ENCODE peak calls at places on chromosome 21, in four cellular contexts. D is ovary, F is stomach, I is colonic mucosa. E is an unnamed sample.

GRCh38 chr21:34941162-34941561 is 107.9 kb downstream of the RUNX1 start:
- DNase-seq in F (no peak), D (no peak), I (no peak), E (no peak)

GRCh38 chr21:32463367-32463766 is 50.9 kb downstream of the EVA1C start:
- DNase-seq in F (no peak), I (no peak), D (no peak), E (no peak)

GRCh38 chr21:21464691-21465090 is 466.5 kb downstream of the NCAM2 start:
- DNase-seq in I (no peak), F (no peak), D (no peak), E (no peak)

GRCh38 chr21:26487981-26488480 is 85.1 kb downstream of the CYYR1 start:
- DNase-seq in I (no peak), F (no peak), D (no peak), E (no peak)

GRCh38 chr21:34613679-34614442 is 1.1 kb downstream of the RCAN1 start:
- DNase-seq in I (no peak), D (no peak), F (no peak), E (no peak)

GRCh38 chr21:28675265-28676041 is 317.2 kb downstream of the LTN1 start:
- DNase-seq in I (no peak), F (no peak), D (no peak), E (no peak)

GRCh38 chr21:26449161-26449560 is 123.9 kb downstream of the CYYR1 start:
- DNase-seq in D (no peak), I (no peak), F (no peak), E (no peak)

GRCh38 chr21:22474403-22474802 is 1476.2 kb downstream of the NCAM2 start:
- DNase-seq in D (no peak), F (no peak), I (no peak), E (no peak)

GRCh38 chr21:33189237-33189636 is 40.5 kb upstream of the IFNAR2 start:
- DNase-seq in F (no peak), I (no peak), D (no peak), E (no peak)

GRCh38 chr21:27572681-27573080 is 605.8 kb upstream of the ADAMTS5 start:
- DNase-seq in D (no peak), F (no peak), I (no peak), E (no peak)

GRCh38 chr21:32328595-32328994 is 29.9 kb downstream of the MRAP start:
- DNase-seq in D (no peak), I (no peak), F (no peak), E (no peak)

GRCh38 chr21:33031152-33031551 is 5.4 kb downstream of the OLIG2 start:
- DNase-seq in F (no peak), D (no peak), I (no peak), E (no peak)

GRCh38 chr21:16992448-16992847 is 520.4 kb upstream of the CXADR start:
- DNase-seq in D (no peak), F (no peak), I (no peak), E (no peak)

GRCh38 chr21:33237446-33237845 is 7.7 kb downstream of the IFNAR2 start:
- DNase-seq in F (no peak), I (no peak), D (no peak), E (no peak)

DNA sequence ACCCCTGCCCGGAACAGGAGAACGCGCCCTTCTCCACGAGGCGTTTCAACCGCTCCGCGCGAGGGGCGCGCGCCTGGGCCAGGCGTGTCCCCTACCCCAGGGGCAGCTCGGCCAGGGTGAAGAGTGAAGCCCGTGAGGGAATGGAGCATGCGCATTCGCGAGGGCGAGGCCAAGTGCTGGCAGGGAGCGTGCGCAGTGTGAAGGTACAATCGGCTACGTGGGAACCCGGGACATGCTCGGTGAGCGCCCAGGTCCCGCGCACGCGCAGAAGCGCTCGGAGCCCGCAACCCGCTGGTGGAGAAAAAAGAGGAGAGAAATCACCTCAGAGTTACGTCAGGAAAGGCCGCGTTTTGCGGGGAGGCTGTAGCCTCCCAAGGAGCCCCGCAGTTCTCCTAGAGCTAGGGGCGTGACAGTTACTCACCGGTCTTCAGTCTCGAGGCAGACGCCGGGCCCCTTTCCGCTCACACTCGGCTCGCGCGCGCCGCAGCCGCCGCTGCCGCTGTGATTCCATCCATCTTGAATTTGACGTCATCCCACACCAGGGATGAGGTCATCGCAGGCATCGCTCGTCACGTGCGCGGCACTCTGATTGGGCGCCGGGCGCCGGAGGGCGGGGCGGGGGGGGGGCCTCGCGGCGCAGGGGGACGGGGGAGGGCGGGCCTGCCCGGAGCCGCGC is at the start of gene ZBTB21:
- DNase-seq in D (peak; percentile 99), F (peak; percentile 99), I (peak; percentile 99), E (peak; percentile 99)
- H3K27ac ChIP-seq in D (peak within 1 kb of the TSS; percentile 99), F (peak within 1 kb of the TSS; percentile 100), I (peak within 1 kb of the TSS; percentile 99), E (peak within 1 kb of the TSS; percentile 97)

GRCh38 chr21:45541221-45542039 is 810 bp downstream of the SLC19A1 start:
- DNase-seq in I (peak; percentile 80), F (peak; percentile 83), D (peak; percentile 65), E (peak; percentile 92)

GRCh38 chr21:45539046-45539795 is 3.0 kb downstream of the SLC19A1 start:
- DNase-seq in I (peak; percentile 16), F (peak; percentile 26), D (peak; percentile 7), E (peak; percentile 81)

GRCh38 chr21:45542242-45542666 is at the start of gene SLC19A1:
- DNase-seq in I (peak; percentile 60), F (peak; percentile 79), D (peak; percentile 54), E (peak; percentile 86)

GRCh38 chr21:45539796-45540600 is 2.2 kb downstream of the SLC19A1 start:
- DNase-seq in I (peak; percentile 17), D (peak; percentile 6), F (peak; percentile 24), E (peak; percentile 41)

GRCh38 chr21:45540601-45540970 is 1.7 kb downstream of the SLC19A1 start:
- DNase-seq in I (no peak), F (peak; percentile 24), D (no peak), E (peak; percentile 39)
- H3K4me3 ChIP-seq in I (no peak overlapping the region), F (no peak overlapping the region), D (no peak overlapping the region), E (no peak overlapping the region)

GRCh38 chr21:38306833-38307232 is 50.0 kb downstream of the KCNJ15 start:
- DNase-seq in F (no peak), I (no peak), D (no peak), E (no peak)

GRCh38 chr21:38308785-38309119 is 52.0 kb downstream of the KCNJ15 start:
- DNase-seq in I (no peak), F (no peak), D (no peak), E (no peak)

GRCh38 chr21:38310619-38311018 is 53.8 kb downstream of the KCNJ15 start:
- DNase-seq in F (no peak), I (no peak), D (no peak), E (no peak)

GRCh38 chr21:38306407-38306806 is 49.6 kb downstream of the KCNJ15 start:
- DNase-seq in I (no peak), F (no peak), D (no peak), E (no peak)

DNA sequence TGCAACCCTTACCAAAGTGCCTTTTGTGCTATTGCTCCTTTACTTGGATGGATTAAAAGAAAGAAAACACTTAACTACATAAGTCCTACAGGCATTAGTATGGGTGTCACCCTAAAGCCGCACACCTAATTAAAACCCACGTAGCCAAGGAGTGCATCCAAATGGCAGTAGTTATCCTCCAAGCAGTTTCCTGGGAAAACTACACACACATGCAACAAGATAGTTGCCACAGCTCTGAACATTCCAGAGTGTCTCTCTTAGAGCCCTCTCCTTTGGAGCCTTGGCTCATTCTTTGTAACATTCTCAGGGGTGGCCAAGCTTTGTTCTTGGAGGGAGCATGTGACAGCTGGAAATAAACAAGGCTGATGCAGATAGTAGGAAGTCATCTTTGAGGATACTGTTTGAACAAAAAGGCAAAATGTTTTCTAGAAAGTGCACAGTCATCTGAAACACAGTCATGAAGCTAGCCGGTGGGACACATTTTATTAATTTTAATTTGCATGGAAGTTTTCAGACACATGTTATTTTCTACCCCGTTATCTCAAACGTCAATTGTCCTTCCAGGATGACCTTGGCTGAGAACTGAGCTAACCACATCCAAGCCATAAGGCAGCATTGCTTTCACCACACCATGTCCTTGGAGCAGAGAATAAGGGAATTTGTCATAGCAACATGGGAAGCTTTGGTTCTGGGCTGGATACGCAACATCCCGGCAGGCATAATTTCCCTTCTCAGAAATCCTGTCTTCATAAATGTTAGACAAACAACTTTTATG is 51.4 kb downstream of the KCNJ15 start:
- DNase-seq in D (peak; percentile 16), F (no peak), I (no peak), E (no peak)
- H3K27ac ChIP-seq in D (peak overlapping the region; percentile 8), F (no peak overlapping the region), I (no peak overlapping the region), E (no peak overlapping the region)

GRCh38 chr21:41465176-41465781 is 39.2 kb downstream of the MX1 start:
- DNase-seq in F (no peak), I (no peak), D (no peak), E (no peak)
- H3K4me3 ChIP-seq in F (no peak overlapping the region), I (no peak overlapping the region), D (no peak overlapping the region), E (no peak overlapping the region)

DNA sequence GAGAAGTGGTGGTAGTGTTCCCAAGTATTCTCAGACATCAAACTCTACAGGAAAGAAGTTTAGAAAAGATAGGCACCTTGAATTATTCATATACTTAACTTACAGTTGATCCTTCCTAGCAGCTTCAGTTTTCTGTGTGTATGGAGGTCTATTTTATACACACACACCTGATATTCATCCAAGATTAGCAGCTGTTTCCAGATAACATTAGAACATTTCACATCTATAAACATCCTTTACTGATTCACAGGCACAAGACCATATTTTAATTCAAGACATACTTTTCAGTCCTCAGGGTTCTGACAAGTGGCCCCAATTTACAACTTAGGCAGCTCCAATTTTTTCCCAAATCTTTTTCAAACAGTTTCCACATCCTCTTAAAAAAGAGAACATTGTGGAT is 287.8 kb upstream of the USP25 start:
- DNase-seq in I (no peak), F (no peak), D (no peak), E (no peak)
- H3K27ac ChIP-seq in I (no peak overlapping the region), F (no peak overlapping the region), D (no peak overlapping the region), E (no peak overlapping the region)

DNA sequence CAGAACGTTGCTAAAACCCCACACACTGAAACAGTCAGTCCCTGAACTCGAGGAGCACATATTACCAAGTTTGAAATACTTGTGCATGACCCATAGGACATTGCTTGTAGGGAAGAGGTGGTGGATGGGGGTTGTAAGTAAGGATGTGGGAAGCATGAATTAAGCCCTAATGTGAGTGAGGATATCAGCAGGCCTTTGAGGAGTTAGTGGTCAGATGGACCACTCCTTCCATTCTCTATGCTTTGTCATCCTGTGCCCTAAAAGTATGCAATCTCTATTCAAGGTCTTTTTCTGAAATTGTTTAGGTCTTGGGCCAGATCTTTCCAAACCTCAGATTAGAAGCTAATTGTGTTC is 70.9 kb upstream of the SAMSN1 start:
- DNase-seq in I (no peak), D (no peak), F (no peak), E (no peak)
- H3K4me3 ChIP-seq in I (no peak overlapping the region), D (no peak overlapping the region), F (no peak overlapping the region), E (no peak overlapping the region)

GRCh38 chr21:43845386-43845785 is 19.6 kb upstream of the AGPAT3 start:
- DNase-seq in I (no peak), D (no peak), F (no peak), E (no peak)

GRCh38 chr21:43848771-43849170 is 16.3 kb upstream of the AGPAT3 start:
- DNase-seq in D (no peak), F (no peak), I (no peak), E (no peak)

GRCh38 chr21:43847301-43847700 is 17.7 kb upstream of the AGPAT3 start:
- DNase-seq in D (no peak), I (no peak), F (no peak), E (no peak)

GRCh38 chr21:43849532-43850299 is 15.3 kb upstream of the AGPAT3 start:
- DNase-seq in I (peak; percentile 38), F (no peak), D (no peak), E (no peak)

GRCh38 chr21:43846430-43846829 is 18.6 kb upstream of the AGPAT3 start:
- DNase-seq in F (no peak), I (no peak), D (no peak), E (no peak)
- H3K27ac ChIP-seq in F (no peak overlapping the region), I (no peak overlapping the region), D (no peak overlapping the region), E (no peak overlapping the region)

E was measured in Peyer's patch.